ENCODE peak calls at places on chromosome 12, in five cellular contexts. N, D, X, P and L are unnamed samples.

GRCh38 chr12:11209098-11209497 is 22.4 kb upstream of the TAS2R42 start:
- DNase-seq in N (no peak), D (no peak), X (peak), P (no peak), L (no peak)

GRCh38 chr12:3035171-3035570 is 42.0 kb upstream of the TSPAN9 start:
- DNase-seq in N (no peak), D (no peak), X (no peak), P (no peak), L (no peak)

GRCh38 chr12:53623526-53623925 is 2.7 kb downstream of the ATF7 start:
- DNase-seq in N (no peak), D (no peak), X (no peak), P (peak), L (no peak)

GRCh38 chr12:124953689-124954405 is 35.1 kb downstream of the DHX37 start:
- DNase-seq in N (no peak), D (no peak), X (no peak), P (no peak), L (no peak)

GRCh38 chr12:18496156-18496555 is 234.8 kb downstream of the PIK3C2G start:
- DNase-seq in N (no peak), D (no peak), X (no peak), P (no peak), L (no peak)

GRCh38 chr12:124917135-124917840 is 2.8 kb upstream of the UBC start:
- DNase-seq in N (peak), D (peak), X (peak), P (no peak), L (no peak)

GRCh38 chr12:78407722-78408121 is 456.9 kb upstream of the SYT1 start:
- DNase-seq in N (no peak), D (no peak), X (no peak), P (no peak), L (no peak)

GRCh38 chr12:115400011-115400410 is 716.0 kb upstream of the TBX3 start:
- DNase-seq in N (no peak), D (no peak), X (no peak), P (no peak), L (no peak)

GRCh38 chr12:89098390-89099102 is 253.8 kb downstream of the DUSP6 start:
- DNase-seq in N (no peak), D (peak), X (no peak), P (no peak), L (no peak)

GRCh38 chr12:3557136-3557697 is 66.2 kb downstream of the PRMT8 start:
- DNase-seq in N (no peak), D (no peak), X (no peak), P (no peak), L (no peak)

GRCh38 chr12:75786071-75786470 is 245.5 kb downstream of the PHLDA1 start:
- DNase-seq in N (no peak), D (no peak), X (no peak), P (no peak), L (no peak)

GRCh38 chr12:118391836-118392235 is 15.5 kb downstream of the SUDS3 start:
- DNase-seq in N (no peak), D (no peak), X (no peak), P (peak), L (no peak)

GRCh38 chr12:98644433-98644711 is 216 bp downstream of the IKBIP start:
- DNase-seq in N (no peak), D (no peak), X (no peak), P (no peak), L (no peak)